ENCODE peak calls at places on chromosomes 11 and 22, in six cellular contexts. B is hepatic stellate cell; D is GM23248; Z is COR-L47; Q is activated CD8-positive, alpha-beta memory T cell treated with anti-CD3 and anti-CD28 coated beads for 24 hours; U is amniotic stem cell. S is an unnamed sample.

GRCh38 chr22:48118654-48119053 is 1356.2 kb downstream of the TBC1D22A start:
- DNase-seq in B (no peak), D (no peak), Z (no peak), Q (no peak), U (no peak), S (no peak)

GRCh38 chr11:85974126-85974525 is 94.8 kb downstream of the PICALM start:
- DNase-seq in B (no peak), D (peak; percentile 63), Z (no peak), Q (no peak), U (peak; percentile 4), S (no peak)

GRCh38 chr11:18233912-18234311 is 2.7 kb downstream of the SAA4 start:
- DNase-seq in B (no peak), D (no peak), Z (no peak), Q (no peak), U (no peak), S (no peak)

GRCh38 chr11:69312418-69313399 is 18.8 kb downstream of the MYEOV start:
- DNase-seq in B (no peak), D (no peak), Z (no peak), Q (no peak), U (no peak), S (peak; percentile 27)

GRCh38 chr22:42347281-42347824 is 76.9 kb upstream of the TCF20 start:
- DNase-seq in B (no peak), D (no peak), Z (no peak), Q (no peak), U (no peak), S (no peak)

GRCh38 chr11:22539851-22540376 is 85.7 kb downstream of the FANCF start:
- DNase-seq in B (no peak), D (peak; percentile 71), Z (peak; percentile 21), Q (no peak), U (peak; percentile 17), S (no peak)

GRCh38 chr22:43471606-43472135 is 59.9 kb downstream of the MPPED1 start:
- DNase-seq in B (no peak), D (no peak), Z (no peak), Q (no peak), U (no peak), S (no peak)

GRCh38 chr11:66749091-66749490 is 20.1 kb upstream of the SPTBN2 start:
- DNase-seq in B (no peak), D (no peak), Z (no peak), Q (no peak), U (no peak), S (no peak)

GRCh38 chr11:64844330-64845124 is at the start of gene CDC42BPG:
- DNase-seq in B (peak; percentile 91), D (peak; percentile 87), Z (peak; percentile 80), Q (peak; percentile 84), U (no peak), S (peak; percentile 92)

GRCh38 chr22:25126510-25126909 is 73.1 kb upstream of the CRYBB3 start:
- DNase-seq in B (no peak), D (no peak), Z (no peak), Q (no peak), U (no peak), S (no peak)

GRCh38 chr11:95948637-95949036 is 24.7 kb upstream of the MTMR2 start:
- DNase-seq in B (no peak), D (no peak), Z (no peak), Q (no peak), U (no peak), S (no peak)

GRCh38 chr11:119254239-119254638 is 48.1 kb downstream of the CBL start:
- DNase-seq in B (no peak), D (no peak), Z (no peak), Q (no peak), U (no peak), S (no peak)

GRCh38 chr11:27081056-27081455 is 40.4 kb downstream of the BBOX1 start:
- DNase-seq in B (no peak), D (peak; percentile 17), Z (no peak), Q (no peak), U (no peak), S (no peak)

GRCh38 chr11:17571431-17572358 is 24.6 kb downstream of the OTOG start:
- DNase-seq in B (no peak), D (no peak), Z (no peak), Q (peak; percentile 19), U (no peak), S (no peak)

GRCh38 chr22:19346677-19347265 is 55.3 kb upstream of the CLTCL1 start:
- DNase-seq in B (no peak), D (no peak), Z (no peak), Q (no peak), U (no peak), S (no peak)

GRCh38 chr11:70502677-70503076 is 104.3 kb downstream of the CTTN start:
- DNase-seq in B (no peak), D (no peak), Z (peak; percentile 84), Q (no peak), U (no peak), S (no peak)

GRCh38 chr11:60563553-60564235 is 48.5 kb downstream of the MS4A13 start:
- DNase-seq in B (no peak), D (no peak), Z (no peak), Q (no peak), U (no peak), S (no peak)

GRCh38 chr11:10317281-10317755 is 12.4 kb downstream of the ADM start:
- DNase-seq in B (no peak), D (no peak), Z (no peak), Q (no peak), U (no peak), S (peak; percentile 36)

GRCh38 chr22:43014062-43014875 is 680 bp downstream of the PACSIN2 start:
- DNase-seq in B (no peak), D (peak; percentile 79), Z (peak; percentile 43), Q (peak; percentile 70), U (no peak), S (peak; percentile 51)

GRCh38 chr11:115912484-115912945 is 408.3 kb upstream of the CADM1 start:
- DNase-seq in B (no peak), D (no peak), Z (peak; percentile 48), Q (no peak), U (no peak), S (peak; percentile 12)

GRCh38 chr11:134449713-134450112 is 37.7 kb upstream of the B3GAT1 start:
- DNase-seq in B (no peak), D (no peak), Z (peak; percentile 34), Q (no peak), U (no peak), S (no peak)

GRCh38 chr22:26466196-26466595 is 17.4 kb downstream of the HPS4 start:
- DNase-seq in B (no peak), D (peak; percentile 29), Z (no peak), Q (no peak), U (no peak), S (no peak)

GRCh38 chr22:28341001-28341400 is 338.6 kb downstream of the TTC28 start:
- DNase-seq in B (no peak), D (peak; percentile 65), Z (no peak), Q (no peak), U (no peak), S (no peak)

GRCh38 chr11:13329670-13330401 is 52.2 kb downstream of the BMAL1 start:
- DNase-seq in B (no peak), D (peak; percentile 64), Z (peak; percentile 78), Q (no peak), U (no peak), S (no peak)

GRCh38 chr11:62805991-62806441 is 776 bp upstream of the NXF1 start:
- DNase-seq in B (no peak), D (peak; percentile 45), Z (no peak), Q (peak; percentile 75), U (no peak), S (no peak)

GRCh38 chr11:97937501-97937900 is 1083.2 kb upstream of the CNTN5 start:
- DNase-seq in B (no peak), D (peak; percentile 49), Z (no peak), Q (no peak), U (no peak), S (no peak)

S was measured in trophoblast cell.